ENCODE peak calls at places on chromosome 2, in nine cellular contexts. H is GM13977, V is Peyer's patch, A is SK-N-SH, J is fibroblast of the aortic adventitia, U is Calu3, S is tibial nerve, K is colonic mucosa, Q is AG09309. F is an unnamed sample.

GRCh38 chr2:71603311-71603794 is 150.0 kb downstream of the DYSF start:
- DNase-seq in J (no peak), A (no peak), V (no peak), U (no peak), H (no peak), S (no peak), K (no peak), Q (no peak), F (no peak)

GRCh38 chr2:134207589-134208209 is 46.2 kb upstream of the MGAT5 start:
- DNase-seq in J (peak; percentile 42), A (peak; percentile 44), V (peak; percentile 88), H (no peak), S (peak; percentile 33), U (peak; percentile 70), K (peak; percentile 71), Q (no peak), F (peak; percentile 43)

GRCh38 chr2:203533696-203534471 is 1.2 kb downstream of the RAPH1 start:
- DNase-seq in V (no peak), U (no peak), H (peak; percentile 44), K (no peak), A (peak; percentile 19), J (peak; percentile 89), S (no peak), Q (peak; percentile 76), F (peak; percentile 42)

GRCh38 chr2:217695033-217695520 is 307.7 kb downstream of the TNS1 start:
- DNase-seq in Q (peak; percentile 97), J (peak; percentile 88), K (no peak), V (no peak), H (no peak), A (no peak), U (no peak), S (no peak), F (peak; percentile 99)

GRCh38 chr2:45001629-45002385 is 7.4 kb downstream of the SIX2 start:
- DNase-seq in U (peak; percentile 17), V (no peak), Q (no peak), K (no peak), J (no peak), A (no peak), H (no peak), S (no peak), F (no peak)

GRCh38 chr2:29238497-29238896 is 123.3 kb downstream of the CLIP4 start:
- DNase-seq in S (no peak), H (peak; percentile 62), J (no peak), K (no peak), U (peak; percentile 69), A (peak; percentile 58), V (peak; percentile 29), Q (no peak), F (peak; percentile 33)

GRCh38 chr2:232300894-232301387 is 77.6 kb upstream of the ALPP start:
- DNase-seq in Q (no peak), A (no peak), V (no peak), H (no peak), S (no peak), K (peak; percentile 49), J (no peak), U (peak; percentile 16), F (peak; percentile 5)

GRCh38 chr2:164620873-164621760 is at the start of gene GRB14:
- DNase-seq in K (peak; percentile 37), H (peak; percentile 28), A (peak; percentile 90), V (peak; percentile 46), Q (no peak), U (peak; percentile 94), J (peak; percentile 36), S (no peak), F (no peak)

GRCh38 chr2:236892721-236893120 is 193.0 kb upstream of the COPS8 start:
- DNase-seq in K (no peak), J (no peak), U (no peak), A (no peak), Q (no peak), S (no peak), V (no peak), H (no peak), F (no peak)

GRCh38 chr2:196338440-196338839 is 167.1 kb upstream of the STK17B start:
- DNase-seq in K (no peak), Q (no peak), S (no peak), J (peak; percentile 56), V (no peak), U (no peak), H (no peak), A (no peak), F (no peak)

GRCh38 chr2:27216416-27217137 is 592 bp upstream of the CAD start:
- DNase-seq in U (no peak), Q (no peak), J (no peak), V (no peak), S (no peak), A (no peak), K (no peak), H (no peak), F (no peak)

GRCh38 chr2:1301056-1301455 is 112.2 kb upstream of the TPO start:
- DNase-seq in H (no peak), K (no peak), J (no peak), U (no peak), Q (no peak), V (no peak), A (no peak), S (no peak), F (no peak)

GRCh38 chr2:108853421-108853820 is 66.8 kb downstream of the CCDC138 start:
- DNase-seq in A (no peak), H (no peak), K (no peak), J (no peak), S (no peak), U (no peak), Q (peak; percentile 21), V (no peak), F (peak; percentile 42)

GRCh38 chr2:55460562-55460961 is 40.9 kb upstream of the CCDC88A start:
- DNase-seq in A (no peak), J (peak; percentile 40), H (no peak), K (no peak), S (no peak), Q (no peak), V (no peak), U (no peak), F (no peak)

GRCh38 chr2:239329284-239329971 is 71.4 kb downstream of the HDAC4 start:
- DNase-seq in H (no peak), V (peak; percentile 48), J (peak; percentile 25), A (peak; percentile 49), K (no peak), S (no peak), U (no peak), Q (no peak), F (no peak)

GRCh38 chr2:218806346-218806978 is 24.5 kb downstream of the CYP27A1 start:
- DNase-seq in U (peak; percentile 77), H (no peak), J (peak; percentile 99), K (peak; percentile 34), S (peak; percentile 88), A (no peak), V (peak; percentile 68), Q (peak; percentile 99), F (peak; percentile 97)

GRCh38 chr2:120104002-120104467 is 91.2 kb downstream of the EPB41L5 start:
- DNase-seq in U (no peak), A (no peak), J (peak; percentile 82), V (no peak), S (no peak), Q (peak; percentile 28), K (no peak), H (no peak), F (peak; percentile 88)

GRCh38 chr2:64629875-64630274 is 23.8 kb downstream of the SERTAD2 start:
- DNase-seq in V (no peak), S (no peak), A (peak; percentile 75), J (no peak), Q (no peak), U (no peak), K (no peak), H (no peak), F (no peak)

GRCh38 chr2:237931205-237931721 is 35.6 kb upstream of the UBE2F start:
- DNase-seq in A (no peak), J (peak; percentile 79), H (no peak), K (no peak), Q (peak; percentile 29), V (no peak), U (no peak), S (no peak), F (peak; percentile 54)

DNA sequence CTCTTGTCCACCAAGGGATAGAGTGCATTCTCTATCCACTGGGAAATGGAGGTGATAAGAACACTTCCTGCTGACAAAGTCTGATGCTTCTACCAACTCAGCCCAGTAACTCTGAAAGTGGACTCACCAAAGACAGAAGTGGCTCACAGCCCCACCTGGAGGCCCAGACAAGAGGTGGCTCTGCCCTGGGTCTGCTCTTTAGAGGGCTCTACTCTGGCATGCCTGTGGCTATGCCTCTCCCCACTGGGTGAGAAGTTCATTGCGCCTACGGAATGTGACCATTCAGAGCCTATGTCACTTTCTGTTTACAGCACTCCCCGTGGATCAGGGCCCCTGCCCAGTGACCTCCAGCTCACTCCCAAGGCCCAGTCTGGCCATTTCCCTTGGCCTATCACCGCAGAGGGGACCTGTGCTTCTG is 13.5 kb upstream of the XDH start:
- DNase-seq in J (peak; percentile 35), V (peak; percentile 57), A (no peak), H (no peak), S (no peak), Q (no peak), U (peak; percentile 72), K (no peak), F (peak; percentile 59)
- TF ChIP-seq CTCF in J (peak; percentile 24), V (peak; percentile 37), A (peak; percentile 19), H (peak; percentile 5), S (no peak), Q (peak; percentile 30), U (peak; percentile 32), K (no peak), F (peak; percentile 72)

GRCh38 chr2:178419123-178419522 is 31.9 kb downstream of the PRKRA start:
- DNase-seq in V (no peak), J (peak; percentile 52), H (peak; percentile 12), Q (no peak), U (no peak), K (no peak), S (no peak), A (no peak), F (peak; percentile 29)
- TF ChIP-seq CTCF in V (peak; percentile 49), J (peak; percentile 30), H (peak; percentile 51), Q (peak; percentile 33), U (no peak), K (no peak), S (no peak), A (peak; percentile 57), F (peak; percentile 68)

DNA sequence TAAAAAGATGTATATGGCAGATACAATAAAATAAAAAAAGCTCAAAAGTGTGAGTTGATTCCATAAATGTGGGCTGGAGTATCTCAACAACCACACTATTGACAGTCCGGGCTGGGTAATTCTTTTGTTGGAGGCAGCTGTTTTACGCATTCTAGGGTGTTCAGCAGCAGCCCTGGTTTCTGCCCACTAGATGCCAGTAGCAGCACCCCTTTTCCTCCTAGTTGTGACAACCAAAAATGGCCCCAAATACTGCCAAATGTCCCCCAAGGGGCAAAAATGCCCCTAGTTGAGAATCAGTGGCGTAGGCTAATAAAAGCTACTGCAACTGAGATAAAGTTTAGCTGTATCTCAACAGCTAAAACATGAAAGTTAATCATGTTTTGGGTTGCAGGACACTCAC is 44.7 kb downstream of the CHMP3 start:
- DNase-seq in Q (no peak), A (peak; percentile 24), H (no peak), U (peak; percentile 10), K (no peak), S (peak; percentile 6), J (peak; percentile 26), V (no peak), F (peak; percentile 32)
- TF ChIP-seq CTCF in Q (peak; percentile 50), A (peak; percentile 46), H (peak; percentile 14), U (peak; percentile 28), K (no peak), S (peak; percentile 21), J (peak; percentile 51), V (peak; percentile 48), F (peak; percentile 69)

DNA sequence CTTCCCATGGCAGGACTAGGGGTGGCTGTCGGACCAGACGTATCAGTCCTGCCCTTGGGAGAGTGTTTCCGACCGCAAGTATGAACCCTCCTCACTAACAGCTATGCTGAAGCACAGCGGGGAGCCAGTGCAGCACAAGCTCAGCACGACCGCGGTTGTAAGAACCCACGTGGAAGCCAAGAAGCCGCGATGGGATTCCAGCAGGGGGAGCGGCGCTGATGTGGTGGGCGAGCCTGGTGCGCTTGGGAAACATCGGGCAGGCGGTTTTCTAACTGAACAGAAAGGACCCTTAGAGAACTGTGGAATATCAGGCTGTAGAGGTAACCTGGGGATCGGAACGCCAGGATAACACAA is 132.2 kb upstream of the MYCN start:
- DNase-seq in Q (no peak), A (no peak), H (no peak), K (no peak), J (no peak), V (no peak), U (no peak), S (no peak), F (no peak)
- TF ChIP-seq CTCF in Q (no peak), A (no peak), H (no peak), K (no peak), J (no peak), V (no peak), U (no peak), S (no peak), F (no peak)

F was measured in HFFc6.